ENCODE peak calls at places on chromosomes 16 and 17, in four cellular contexts. F, K, R and E are unnamed samples.

GRCh38 chr16:23836404-23837291 is 865 bp downstream of the PRKCB start:
- DNase-seq in F (peak; percentile 35), K (no peak), R (peak; percentile 83), E (no peak)

GRCh38 chr17:10201680-10202079 is 3.3 kb upstream of the GAS7 start:
- DNase-seq in F (no peak), R (no peak), K (no peak), E (no peak)

GRCh38 chr17:13792314-13792713 is 190.6 kb upstream of the HS3ST3A1 start:
- DNase-seq in F (no peak), K (peak; percentile 16), R (no peak), E (no peak)

GRCh38 chr17:64209983-64210382 is 53.1 kb downstream of the TEX2 start:
- DNase-seq in K (no peak), F (no peak), R (no peak), E (no peak)

GRCh38 chr17:80117491-80118401 is 16.4 kb downstream of the GAA start:
- DNase-seq in R (no peak), K (no peak), F (no peak), E (no peak)

GRCh38 chr16:89143911-89144675 is 27.5 kb upstream of the CDH15 start:
- DNase-seq in K (no peak), R (no peak), F (no peak), E (no peak)

GRCh38 chr17:44204453-44204882 is 4.8 kb upstream of the ATXN7L3 start:
- DNase-seq in R (no peak), K (peak; percentile 48), F (peak; percentile 72), E (no peak)

GRCh38 chr17:55990332-55991006 is 162.8 kb upstream of the ANKFN1 start:
- DNase-seq in K (no peak), F (no peak), R (no peak), E (peak; percentile 6)

GRCh38 chr17:64778102-64778366 is 115.9 kb upstream of the SMURF2 start:
- DNase-seq in F (no peak), K (no peak), R (no peak), E (no peak)

GRCh38 chr17:42337442-42337841 is 49.1 kb downstream of the STAT5A start:
- DNase-seq in F (no peak), R (no peak), K (peak; percentile 83), E (no peak)

GRCh38 chr16:6725634-6726331 is 606.9 kb upstream of the RBFOX1 start:
- DNase-seq in R (no peak), F (no peak), K (no peak), E (no peak)

GRCh38 chr17:45155483-45155882 is 6.2 kb upstream of the HEXIM2 start:
- DNase-seq in F (no peak), K (no peak), R (no peak), E (no peak)

GRCh38 chr17:40529991-40530390 is 28.6 kb upstream of the TNS4 start:
- DNase-seq in R (peak; percentile 19), F (no peak), K (no peak), E (no peak)